ENCODE peak calls at places on chromosomes 2 and 18, in seven cellular contexts. S is A549, O is HepG2, C is WTC11, R is K562, I is IMR-90, Q is SK-N-SH. K is an unnamed sample.

GRCh38 chr18:9346775-9347174 is 12.2 kb downstream of the TWSG1 start:
- DNase-seq in C (no peak), Q (no peak), S (no peak), R (no peak), I (no peak), O (no peak), K (no peak)

GRCh38 chr2:236749346-236749745 is 179.7 kb downstream of the ACKR3 start:
- DNase-seq in Q (no peak), O (no peak), C (no peak), I (peak; percentile 46), S (no peak), R (no peak), K (no peak)

GRCh38 chr2:226915846-226916360 is 80.0 kb downstream of the RHBDD1 start:
- DNase-seq in C (no peak), I (peak; percentile 90), Q (no peak), R (no peak), O (no peak), S (no peak), K (no peak)

GRCh38 chr2:236172866-236173733 is 4.9 kb upstream of the GBX2 start:
- DNase-seq in C (peak; percentile 55), I (no peak), R (no peak), S (no peak), O (peak; percentile 59), Q (peak; percentile 50), K (no peak)

GRCh38 chr2:176115883-176116813 is at the start of gene HOXD10:
- DNase-seq in C (peak; percentile 75), Q (peak; percentile 90), S (peak; percentile 37), O (no peak), I (no peak), R (no peak), K (no peak)

GRCh38 chr2:20676353-20677215 is 9.6 kb downstream of the GDF7 start:
- DNase-seq in R (no peak), I (no peak), Q (no peak), O (peak; percentile 99), S (no peak), C (no peak), K (no peak)

GRCh38 chr2:202084265-202084664 is 11.2 kb downstream of the KIAA2012 start:
- DNase-seq in S (no peak), R (no peak), Q (no peak), C (peak; percentile 24), I (peak; percentile 15), O (no peak), K (no peak)

GRCh38 chr2:238939074-238939473 is 91.2 kb downstream of the TWIST2 start:
- DNase-seq in S (no peak), I (no peak), O (no peak), R (no peak), C (no peak), Q (no peak), K (no peak)

GRCh38 chr2:34806396-34806795 is 1207.3 kb upstream of the FAM98A start:
- DNase-seq in S (no peak), O (no peak), Q (no peak), R (no peak), I (no peak), C (no peak), K (no peak)

GRCh38 chr2:40344364-40344763 is 107.5 kb downstream of the SLC8A1 start:
- DNase-seq in S (no peak), R (no peak), O (no peak), I (peak; percentile 77), Q (no peak), C (no peak), K (no peak)

GRCh38 chr2:42925742-42926437 is 133.5 kb upstream of the HAAO start:
- DNase-seq in O (peak; percentile 34), R (no peak), S (no peak), C (no peak), I (no peak), Q (no peak), K (no peak)

GRCh38 chr2:106142683-106143082 is 51.4 kb downstream of the UXS1 start:
- DNase-seq in R (no peak), C (no peak), O (no peak), S (no peak), I (peak; percentile 35), Q (no peak), K (no peak)

GRCh38 chr2:61943251-61943650 is 37.8 kb downstream of the COMMD1 start:
- DNase-seq in S (no peak), C (no peak), O (no peak), R (no peak), Q (no peak), I (peak; percentile 48), K (no peak)

GRCh38 chr2:88865801-88866353 is 174.4 kb downstream of the RPIA start:
- DNase-seq in R (no peak), C (no peak), S (no peak), O (no peak), Q (no peak), I (no peak), K (no peak)

GRCh38 chr18:46402945-46403344 is 254.1 kb downstream of the LOXHD1 start:
- DNase-seq in O (no peak), I (no peak), C (no peak), S (no peak), Q (peak; percentile 48), R (no peak), K (no peak)

GRCh38 chr18:28792404-28793103 is 615.6 kb upstream of the CDH2 start:
- DNase-seq in I (no peak), Q (no peak), C (no peak), R (no peak), S (no peak), O (no peak), K (no peak)

GRCh38 chr18:11114653-11115052 is 34.7 kb downstream of the PIEZO2 start:
- DNase-seq in S (no peak), O (peak; percentile 68), I (peak; percentile 66), Q (no peak), R (no peak), C (no peak), K (no peak)

GRCh38 chr2:240990726-240991377 is 7.6 kb upstream of the SNED1 start:
- DNase-seq in I (no peak), R (no peak), S (no peak), C (no peak), O (no peak), Q (no peak), K (no peak)

GRCh38 chr2:233928594-233929351 is 11.6 kb downstream of the TRPM8 start:
- DNase-seq in C (peak; percentile 67), S (peak; percentile 16), R (peak; percentile 27), I (peak; percentile 12), Q (peak; percentile 54), O (peak; percentile 20), K (no peak)

GRCh38 chr18:3305354-3305762 is 43.4 kb downstream of the MYL12B start:
- DNase-seq in O (no peak), C (no peak), R (no peak), S (no peak), I (peak; percentile 100), Q (no peak), K (no peak)

DNA sequence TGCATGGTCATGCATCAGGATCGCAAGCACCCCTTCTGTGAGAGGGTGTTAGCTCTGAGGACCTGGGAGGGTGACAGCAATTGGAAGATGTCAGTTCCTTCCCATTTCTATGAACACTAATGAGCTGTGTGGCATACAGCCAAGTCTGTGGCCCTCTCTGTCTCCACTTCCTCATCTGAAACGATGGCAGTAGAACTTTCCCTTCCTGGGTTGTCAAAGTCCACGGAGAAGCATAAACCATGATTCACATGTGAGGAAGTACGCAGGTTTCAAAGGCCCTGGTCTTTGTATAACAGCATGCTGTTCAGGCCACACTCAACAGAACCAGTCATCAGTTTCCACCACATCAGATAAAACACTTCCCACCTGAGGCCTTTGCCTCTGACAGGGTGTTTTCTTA is 167.4 kb upstream of the RAB6C start:
- DNase-seq in S (no peak), I (no peak), O (peak; percentile 20), C (no peak), Q (no peak), R (no peak), K (no peak)
- TF ChIP-seq USF2 in S (no peak), I (no peak), O (no peak), C (no peak), Q (no peak), R (no peak), K (no peak)

DNA sequence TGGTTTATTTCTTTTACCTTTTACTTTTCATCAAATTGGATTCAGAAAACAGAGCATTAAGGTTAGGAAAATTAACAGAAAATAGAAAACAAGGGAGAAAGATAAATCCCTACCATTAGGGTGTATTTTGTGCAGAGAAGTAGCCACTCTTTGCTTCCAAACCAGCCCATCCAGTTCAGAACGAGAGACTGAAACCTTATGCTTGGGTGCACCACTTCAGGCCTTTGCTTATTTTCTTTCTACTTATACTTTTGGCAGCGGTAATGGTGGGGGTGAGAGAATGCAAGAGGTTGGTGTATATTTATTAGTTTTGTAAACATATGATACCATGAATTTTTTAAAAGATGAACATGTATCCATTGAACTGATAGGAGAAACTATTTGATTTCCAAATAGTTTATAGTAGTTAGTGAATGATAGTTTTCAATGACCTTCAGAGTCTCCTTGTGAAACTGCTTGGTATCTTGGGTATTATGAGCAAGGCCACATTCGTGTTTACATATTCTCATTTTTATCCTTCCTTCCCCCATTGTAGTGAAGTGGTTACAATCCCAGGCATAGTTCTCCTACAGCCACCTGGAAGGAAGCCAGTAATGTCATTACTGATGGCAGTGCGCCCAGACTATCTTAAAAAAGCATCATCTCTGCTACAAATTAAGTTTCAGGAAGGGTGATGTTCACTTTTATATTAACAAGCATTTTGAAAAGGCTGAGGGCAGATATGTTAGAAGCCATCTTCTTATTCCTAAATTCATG is 60.8 kb downstream of the MFSD6 start:
- DNase-seq in R (peak; percentile 50), I (peak; percentile 99), O (peak; percentile 40), Q (peak; percentile 67), C (no peak), S (peak; percentile 39), K (no peak)
- TF ChIP-seq USF2 in R (no peak), I (no peak), O (no peak), Q (no peak), C (no peak), S (no peak), K (no peak)

DNA sequence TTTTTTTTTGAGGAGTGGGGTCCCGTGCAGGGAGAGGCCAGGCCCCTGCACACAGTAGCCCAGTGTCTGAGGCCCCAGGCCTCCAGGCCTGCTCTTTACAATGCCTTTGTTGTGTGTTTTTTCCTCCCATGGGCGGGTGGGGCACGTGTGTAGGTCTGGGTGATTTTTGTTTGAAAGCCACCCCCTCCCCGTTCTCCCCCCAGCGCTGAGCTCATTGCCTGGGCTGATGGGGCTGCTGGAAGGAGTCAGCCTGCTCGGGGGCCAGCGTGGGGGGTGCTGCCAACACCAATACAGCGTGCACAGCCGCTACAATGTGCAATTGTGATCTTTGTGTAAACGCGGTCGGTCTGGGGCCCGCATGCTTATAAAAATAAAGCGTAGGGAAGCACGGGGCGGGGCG is 142.7 kb downstream of the DYSF start:
- DNase-seq in O (no peak), Q (no peak), R (no peak), S (no peak), C (no peak), I (no peak), K (no peak)
- TF ChIP-seq USF2 in O (no peak), Q (no peak), R (no peak), S (no peak), C (no peak), I (no peak), K (no peak)

DNA sequence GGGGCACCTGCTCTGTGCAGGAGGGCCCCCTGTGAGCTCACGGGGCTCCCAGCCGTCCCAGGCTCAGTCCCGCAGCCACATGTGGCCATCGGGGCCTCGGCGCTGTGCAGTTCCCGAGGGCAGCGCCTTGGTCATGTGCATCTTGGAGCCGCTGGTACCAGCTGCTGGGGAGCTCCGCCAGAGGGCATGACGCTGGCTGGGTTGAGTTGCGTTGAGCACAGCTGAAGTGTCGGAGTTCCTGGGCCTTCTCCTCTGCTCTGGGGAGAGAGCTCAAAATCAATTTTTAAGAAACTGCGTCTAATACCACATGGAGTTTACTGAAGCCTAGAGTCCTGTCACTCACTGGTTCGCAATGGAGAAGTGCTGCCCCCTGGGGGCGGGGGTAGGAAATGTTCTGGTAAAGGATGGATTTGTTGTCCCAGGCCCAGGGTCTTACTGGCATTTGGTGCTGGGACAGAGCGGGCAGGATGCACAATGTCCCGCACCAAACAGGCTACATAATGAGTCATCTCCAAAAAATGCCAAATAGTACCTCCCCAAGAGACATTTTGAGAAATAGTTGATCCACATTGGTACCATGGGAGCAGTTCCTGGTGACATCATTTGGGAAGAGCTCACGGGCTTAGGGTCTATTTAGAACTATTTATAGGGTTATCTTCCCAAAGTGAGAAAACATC is 48.8 kb downstream of the GREB1 start:
- DNase-seq in O (peak; percentile 79), Q (peak; percentile 84), I (peak; percentile 35), C (peak; percentile 84), S (peak; percentile 73), R (peak; percentile 72), K (peak; percentile 95)
- TF ChIP-seq USF2 in O (no peak), Q (no peak), I (no peak), C (no peak), S (no peak), R (no peak), K (no peak)